ENCODE peak calls at places on chromosomes 2 and 18, in six cellular contexts. F, A, V, K, N and H are unnamed samples.

GRCh38 chr2:68839260-68839833 is 31.9 kb downstream of the BMP10 start:
- DNase-seq in F (no peak), A (no peak), V (no peak), K (no peak), N (no peak), H (no peak)

GRCh38 chr2:100008960-100009359 is 133.4 kb downstream of the AFF3 start:
- DNase-seq in F (no peak), A (no peak), V (no peak), K (peak; percentile 50), N (no peak), H (no peak)

GRCh38 chr2:209458018-209458979 is 34.5 kb downstream of the MAP2 start:
- DNase-seq in F (no peak), A (peak; percentile 55), V (no peak), K (no peak), N (no peak), H (no peak)

GRCh38 chr18:59509477-59510173 is 150.6 kb upstream of the LMAN1 start:
- DNase-seq in F (no peak), A (no peak), V (no peak), K (no peak), N (no peak), H (no peak)

GRCh38 chr18:25279133-25279532 is 72.8 kb downstream of the ZNF521 start:
- DNase-seq in F (no peak), A (no peak), V (no peak), K (peak; percentile 80), N (no peak), H (no peak)

GRCh38 chr18:13620818-13621445 is 105.4 kb downstream of the FAM210A start:
- DNase-seq in F (no peak), A (no peak), V (no peak), K (no peak), N (no peak), H (peak; percentile 74)

GRCh38 chr2:239327536-239328305 is 73.1 kb downstream of the HDAC4 start:
- DNase-seq in F (no peak), A (no peak), V (peak; percentile 60), K (no peak), N (no peak), H (peak; percentile 79)

GRCh38 chr2:164388511-164388910 is 232.8 kb downstream of the GRB14 start:
- DNase-seq in F (no peak), A (no peak), V (no peak), K (peak; percentile 77), N (no peak), H (no peak)

GRCh38 chr2:215105607-215106354 is 32.6 kb downstream of the ABCA12 start:
- DNase-seq in F (no peak), A (no peak), V (no peak), K (peak; percentile 41), N (no peak), H (no peak)

GRCh38 chr18:62201870-62202269 is 14.8 kb downstream of the RELCH start:
- DNase-seq in F (no peak), A (no peak), V (no peak), K (no peak), N (no peak), H (no peak)

GRCh38 chr2:45105050-45105582 is 95.9 kb upstream of the SIX2 start:
- DNase-seq in F (no peak), A (no peak), V (no peak), K (no peak), N (no peak), H (no peak)

GRCh38 chr2:57809230-57809629 is 237.4 kb upstream of the VRK2 start:
- DNase-seq in F (no peak), A (peak; percentile 28), V (no peak), K (no peak), N (no peak), H (no peak)

GRCh38 chr2:226652388-226652787 is 147.2 kb downstream of the IRS1 start:
- DNase-seq in F (no peak), A (no peak), V (no peak), K (peak; percentile 72), N (no peak), H (no peak)